ENCODE peak calls at places on chromosomes 11 and 22, in six cellular contexts. K, N, E, L, Y and A are unnamed samples.

GRCh38 chr11:78158987-78159662 is 19.7 kb upstream of the ALG8 start:
- DNase-seq in K (no peak), N (peak; percentile 8), E (no peak), L (peak; percentile 80), Y (peak; percentile 24), A (no peak)

GRCh38 chr11:65381721-65382035 is 768 bp downstream of the SLC25A45 start:
- DNase-seq in K (peak; percentile 65), N (no peak), E (no peak), L (no peak), Y (peak; percentile 58), A (no peak)

GRCh38 chr11:132158696-132159095 is 788.3 kb downstream of the NTM start:
- DNase-seq in K (no peak), N (no peak), E (no peak), L (no peak), Y (no peak), A (no peak)

GRCh38 chr11:8366316-8366715 is 102.6 kb upstream of the LMO1 start:
- DNase-seq in K (no peak), N (no peak), E (no peak), L (no peak), Y (no peak), A (no peak)

GRCh38 chr22:38085501-38085900 is 1.5 kb upstream of the SLC16A8 start:
- DNase-seq in K (no peak), N (no peak), E (no peak), L (peak; percentile 13), Y (no peak), A (no peak)

GRCh38 chr11:112291191-112291590 is 30.5 kb upstream of the PLET1 start:
- DNase-seq in K (no peak), N (no peak), E (no peak), L (no peak), Y (no peak), A (no peak)

GRCh38 chr22:46998346-46998745 is 235.9 kb downstream of the TBC1D22A start:
- DNase-seq in K (no peak), N (no peak), E (no peak), L (no peak), Y (no peak), A (no peak)

GRCh38 chr11:99865951-99866350 is 821.1 kb upstream of the ARHGAP42 start:
- DNase-seq in K (no peak), N (no peak), E (no peak), L (no peak), Y (no peak), A (peak; percentile 11)

GRCh38 chr11:1033016-1033798 is 3.3 kb downstream of the MUC6 start:
- DNase-seq in K (no peak), N (no peak), E (no peak), L (no peak), Y (no peak), A (no peak)

GRCh38 chr11:33722579-33723234 is 13.5 kb downstream of the CD59 start:
- DNase-seq in K (no peak), N (no peak), E (no peak), L (no peak), Y (peak; percentile 67), A (no peak)

GRCh38 chr11:55554169-55554568 is at the start of gene OR4C15:
- DNase-seq in K (no peak), N (no peak), E (no peak), L (no peak), Y (no peak), A (no peak)

GRCh38 chr11:70833011-70833410 is 419.4 kb downstream of the SHANK2 start:
- DNase-seq in K (no peak), N (no peak), E (no peak), L (no peak), Y (no peak), A (no peak)

GRCh38 chr11:70270104-70270876 is at the start of gene PPFIA1:
- DNase-seq in K (peak; percentile 91), N (peak; percentile 91), E (peak; percentile 70), L (peak; percentile 99), Y (peak; percentile 92), A (peak; percentile 95)

GRCh38 chr11:8863838-8864237 is 47.2 kb upstream of the AKIP1 start:
- DNase-seq in K (no peak), N (no peak), E (no peak), L (no peak), Y (peak; percentile 64), A (peak; percentile 84)

GRCh38 chr22:27308513-27308912 is 493.0 kb downstream of the MN1 start:
- DNase-seq in K (no peak), N (no peak), E (no peak), L (no peak), Y (no peak), A (no peak)

GRCh38 chr22:24514241-24515024 is 19.3 kb downstream of the UPB1 start:
- DNase-seq in K (no peak), N (no peak), E (no peak), L (no peak), Y (no peak), A (no peak)

GRCh38 chr11:77208535-77208934 is 80.5 kb downstream of the MYO7A start:
- DNase-seq in K (no peak), N (no peak), E (no peak), L (no peak), Y (no peak), A (no peak)